ENCODE peak calls at places on chromosomes 3 and 15, in ten cellular contexts. X is A549, M is tibial artery, H is lower lobe of right lung, E is IMR-90, G is A673, W is heart left ventricle, Y is fibroblast of lung, S is hepatocyte, D is heart right ventricle. T is an unnamed sample.
A peak's percentile ranks its signal among the peaks of the same experiment; 100 is the strongest.

GRCh38 chr3:100556656-100557310 is 52.6 kb upstream of the ADGRG7 start:
- DNase-seq in X (no peak), M (no peak), H (no peak), E (peak; percentile 74), G (no peak), W (no peak), Y (peak; percentile 64), S (no peak), D (no peak), T (no peak)

GRCh38 chr15:68599560-68600071 is 20.8 kb downstream of the CORO2B start:
- DNase-seq in X (no peak), M (no peak), H (no peak), E (peak; percentile 75), G (peak; percentile 92), W (no peak), Y (peak; percentile 82), S (peak; percentile 50), D (no peak), T (no peak)

GRCh38 chr15:40992241-40992741 is 39.0 kb downstream of the CHAC1 start:
- DNase-seq in X (no peak), M (no peak), H (no peak), E (peak; percentile 78), G (peak; percentile 18), W (no peak), Y (peak; percentile 36), S (no peak), D (no peak), T (no peak)

GRCh38 chr3:134228035-134228434 is 22.6 kb downstream of the RYK start:
- DNase-seq in X (no peak), M (no peak), H (no peak), E (peak; percentile 68), G (no peak), W (no peak), Y (no peak), S (no peak), D (no peak), T (no peak)

GRCh38 chr3:15636028-15636709 is 34.6 kb downstream of the BTD start:
- DNase-seq in X (peak; percentile 78), M (no peak), H (no peak), E (peak; percentile 96), G (peak; percentile 49), W (peak; percentile 28), Y (peak; percentile 97), S (no peak), D (peak; percentile 34), T (no peak)

GRCh38 chr15:63800245-63800644 is 33.5 kb downstream of the HERC1 start:
- DNase-seq in X (no peak), M (no peak), H (no peak), E (no peak), G (no peak), W (no peak), Y (no peak), S (no peak), D (no peak), T (no peak)

GRCh38 chr3:116340680-116341216 is 104.5 kb downstream of the LSAMP start:
- DNase-seq in X (no peak), M (no peak), H (no peak), E (peak; percentile 56), G (no peak), W (no peak), Y (no peak), S (no peak), D (no peak), T (no peak)

GRCh38 chr3:155232605-155233004 is 60.9 kb downstream of the STRIT1 start:
- DNase-seq in X (peak; percentile 6), M (peak; percentile 84), H (no peak), E (peak; percentile 92), G (no peak), W (peak; percentile 65), Y (peak; percentile 86), S (peak; percentile 38), D (peak; percentile 72), T (peak; percentile 18)

GRCh38 chr3:22474706-22475470 is 723.9 kb upstream of the ZNF385D start:
- DNase-seq in X (no peak), M (no peak), H (no peak), E (no peak), G (no peak), W (no peak), Y (peak; percentile 81), S (no peak), D (no peak), T (no peak)

GRCh38 chr3:185846041-185846440 is 21.2 kb upstream of the IGF2BP2 start:
- DNase-seq in X (no peak), M (no peak), H (no peak), E (no peak), G (no peak), W (no peak), Y (no peak), S (no peak), D (no peak), T (no peak)

GRCh38 chr3:112472676-112473075 is 26.6 kb downstream of the BTLA start:
- DNase-seq in X (no peak), M (no peak), H (no peak), E (no peak), G (no peak), W (no peak), Y (peak; percentile 6), S (no peak), D (no peak), T (no peak)

GRCh38 chr3:155712008-155712407 is 32.9 kb downstream of the PLCH1 start:
- DNase-seq in X (no peak), M (no peak), H (no peak), E (no peak), G (no peak), W (no peak), Y (no peak), S (no peak), D (no peak), T (no peak)

GRCh38 chr15:70921297-70921696 is 28.7 kb downstream of the LRRC49 start:
- DNase-seq in X (no peak), M (no peak), H (no peak), E (peak; percentile 76), G (no peak), W (no peak), Y (peak; percentile 41), S (no peak), D (no peak), T (no peak)

GRCh38 chr3:149532463-149533180 is 58.1 kb downstream of the TM4SF4 start:
- DNase-seq in X (no peak), M (no peak), H (no peak), E (no peak), G (no peak), W (no peak), Y (no peak), S (no peak), D (no peak), T (no peak)
- H3K4me3 ChIP-seq in X (no peak overlapping the region), M (no peak overlapping the region), H (no peak overlapping the region), E (no peak overlapping the region), G (no peak overlapping the region), W (no peak overlapping the region), Y (no peak overlapping the region), S (no peak overlapping the region), D (no peak overlapping the region), T (peak overlapping the region; percentile 48)

GRCh38 chr15:90405208-90405607 is 17.2 kb downstream of the IQGAP1 start:
- DNase-seq in X (no peak), M (no peak), H (no peak), E (no peak), G (no peak), W (no peak), Y (no peak), S (no peak), D (no peak), T (no peak)

GRCh38 chr15:90401499-90401898 is 13.5 kb downstream of the IQGAP1 start:
- DNase-seq in X (no peak), M (no peak), H (no peak), E (no peak), G (no peak), W (no peak), Y (no peak), S (no peak), D (no peak), T (no peak)

GRCh38 chr15:90402230-90402629 is 14.2 kb downstream of the IQGAP1 start:
- DNase-seq in X (peak; percentile 66), M (peak; percentile 85), H (no peak), E (peak; percentile 85), G (peak; percentile 65), W (no peak), Y (peak; percentile 91), S (peak; percentile 17), D (no peak), T (no peak)

GRCh38 chr15:90400759-90401314 is 12.8 kb downstream of the IQGAP1 start:
- DNase-seq in X (peak; percentile 94), M (peak; percentile 83), H (peak; percentile 76), E (peak; percentile 96), G (peak; percentile 94), W (peak; percentile 73), Y (peak; percentile 98), S (peak; percentile 89), D (peak; percentile 85), T (no peak)

GRCh38 chr15:90402806-90403205 is 14.8 kb downstream of the IQGAP1 start:
- DNase-seq in X (no peak), M (no peak), H (no peak), E (no peak), G (no peak), W (no peak), Y (peak; percentile 12), S (no peak), D (no peak), T (no peak)
- H3K4me1 ChIP-seq in X (peaks cover 75% of the 10 kb centered on the region), M (peaks cover 98% of the 10 kb centered on the region), H (peaks cover 97% of the 10 kb centered on the region), E (peaks cover 19% of the 10 kb centered on the region), G (peaks cover 68% of the 10 kb centered on the region), W (peaks cover 85% of the 10 kb centered on the region), Y (peaks cover 31% of the 10 kb centered on the region), S (peaks cover 33% of the 10 kb centered on the region), D (peaks cover 81% of the 10 kb centered on the region), T (peaks cover 92% of the 10 kb centered on the region)

GRCh38 chr3:66983101-66983500 is 15.0 kb upstream of the KBTBD8 start:
- DNase-seq in X (no peak), M (no peak), H (no peak), E (no peak), G (no peak), W (no peak), Y (no peak), S (no peak), D (no peak), T (no peak)
- TF ChIP-seq CTCF in X (no peak), M (no peak), H (no peak), E (no peak), G (no peak), W (no peak), Y (no peak), S (no peak), D (no peak), T (no peak)

DNA sequence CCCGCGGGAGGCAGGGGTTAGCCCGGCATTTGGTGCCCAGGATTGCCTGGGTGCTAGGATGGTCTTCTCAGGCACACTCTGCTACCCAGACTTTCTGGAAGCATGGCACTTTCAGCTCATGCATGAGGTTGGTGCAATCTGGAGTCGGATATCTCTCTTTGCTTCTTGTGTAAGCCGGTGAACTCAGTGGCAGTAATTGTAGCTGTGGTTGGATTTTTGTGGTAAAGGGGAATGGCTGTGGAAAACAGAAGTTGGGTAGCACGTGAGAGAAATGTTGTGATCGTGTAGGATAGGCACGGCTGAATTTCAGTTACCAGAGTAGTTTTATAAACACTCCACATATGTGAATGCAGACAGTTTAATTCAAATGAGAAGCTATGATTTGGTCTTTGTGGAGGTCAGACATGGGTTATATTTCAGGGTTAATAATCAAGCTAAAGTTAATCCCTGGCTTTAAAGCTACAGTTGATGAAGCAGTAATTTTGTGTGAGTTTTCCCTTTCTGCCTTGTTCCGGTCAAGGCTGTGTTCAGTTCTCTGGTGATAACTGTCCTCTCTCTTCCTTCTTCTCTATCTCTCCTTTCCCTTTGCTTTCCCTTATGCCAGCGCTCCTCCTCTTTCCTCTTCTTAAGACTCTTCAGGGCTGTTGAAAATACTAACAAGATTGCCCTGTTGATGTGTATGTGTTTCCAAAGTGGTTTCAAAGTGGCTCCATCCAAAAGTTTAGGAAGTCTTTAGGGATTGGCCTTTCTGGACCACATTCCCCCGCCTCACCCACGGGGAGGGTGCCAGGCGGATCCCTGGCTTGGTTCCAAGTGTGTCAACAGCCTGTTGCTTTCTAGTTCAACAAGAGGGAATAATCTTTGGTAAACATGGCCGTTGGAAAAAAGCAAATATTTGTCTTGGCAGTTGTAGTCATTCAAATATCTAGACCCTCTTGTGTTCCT is 404.6 kb upstream of the C2CD4B start:
- DNase-seq in X (peak; percentile 85), M (peak; percentile 88), H (peak; percentile 72), E (peak; percentile 96), G (no peak), W (peak; percentile 42), Y (peak; percentile 87), S (peak; percentile 80), D (peak; percentile 57), T (no peak)
- H3K4me3 ChIP-seq in X (no peak overlapping the region), M (no peak overlapping the region), H (no peak overlapping the region), E (no peak overlapping the region), G (no peak overlapping the region), W (no peak overlapping the region), Y (peak overlapping the region; percentile 10), S (no peak overlapping the region), D (no peak overlapping the region), T (peak overlapping the region; percentile 0)